ENCODE peak calls at places on chromosomes 3 and 15, in five cellular contexts. One of them, this sample, is unnamed.

GRCh38 chr15:69912116-69912515 is 185.6 kb downstream of the TLE3 start:
- DNase-seq in GM12878: no peak
- DNase-seq in K562: no peak
- DNase-seq in HepG2: no peak
- DNase-seq in H1: no peak
- DNase-seq in this sample: no peak

GRCh38 chr3:128800241-128801187 is 74.5 kb downstream of the RAB7A start:
- DNase-seq in H1: no peak
- DNase-seq in GM12878: no peak
- DNase-seq in K562: no peak
- DNase-seq in HepG2: no peak
- DNase-seq in this sample: no peak

GRCh38 chr3:163364717-163365116 is 1713.6 kb downstream of the SI start:
- DNase-seq in K562: no peak
- DNase-seq in H1: no peak
- DNase-seq in GM12878: no peak
- DNase-seq in HepG2: no peak
- DNase-seq in this sample: no peak

GRCh38 chr3:84440306-84440705 is 518.5 kb upstream of the CADM2 start:
- DNase-seq in H1: peak
- DNase-seq in GM12878: no peak
- DNase-seq in K562: no peak
- DNase-seq in HepG2: no peak
- DNase-seq in this sample: peak

GRCh38 chr3:12025584-12025983 is 21.4 kb downstream of the SYN2 start:
- DNase-seq in H1: no peak
- DNase-seq in HepG2: no peak
- DNase-seq in K562: no peak
- DNase-seq in GM12878: no peak
- DNase-seq in this sample: no peak

GRCh38 chr3:194285024-194285858 is 65.9 kb downstream of the CPN2 start:
- DNase-seq in H1: no peak
- DNase-seq in HepG2: no peak
- DNase-seq in K562: no peak
- DNase-seq in GM12878: no peak
- DNase-seq in this sample: peak

GRCh38 chr3:116302087-116302747 is 143.1 kb downstream of the LSAMP start:
- DNase-seq in GM12878: no peak
- DNase-seq in HepG2: no peak
- DNase-seq in H1: no peak
- DNase-seq in K562: no peak
- DNase-seq in this sample: no peak

GRCh38 chr15:41806291-41807181 is 21.4 kb upstream of the JMJD7 start:
- DNase-seq in K562: no peak
- DNase-seq in GM12878: no peak
- DNase-seq in H1: peak
- DNase-seq in HepG2: peak
- DNase-seq in this sample: peak

GRCh38 chr3:151918253-151919029 is 45.0 kb downstream of the SUCNR1 start:
- DNase-seq in H1: no peak
- DNase-seq in K562: peak
- DNase-seq in HepG2: peak
- DNase-seq in GM12878: peak
- DNase-seq in this sample: no peak

GRCh38 chr3:67863869-67864268 is 209.5 kb upstream of the SUCLG2 start:
- DNase-seq in GM12878: no peak
- DNase-seq in H1: peak
- DNase-seq in HepG2: peak
- DNase-seq in K562: no peak
- DNase-seq in this sample: peak

GRCh38 chr15:70257573-70258220 is 160.0 kb upstream of the TLE3 start:
- DNase-seq in GM12878: no peak
- DNase-seq in HepG2: no peak
- DNase-seq in H1: no peak
- DNase-seq in K562: no peak
- DNase-seq in this sample: no peak

GRCh38 chr3:122916580-122916979 is 111.0 kb downstream of the SEMA5B start:
- DNase-seq in K562: no peak
- DNase-seq in GM12878: no peak
- DNase-seq in H1: no peak
- DNase-seq in HepG2: no peak
- DNase-seq in this sample: no peak

GRCh38 chr15:48494646-48495045 is 150.9 kb downstream of the FBN1 start:
- DNase-seq in GM12878: no peak
- DNase-seq in HepG2: no peak
- DNase-seq in K562: no peak
- DNase-seq in H1: no peak
- DNase-seq in this sample: no peak

GRCh38 chr15:88604972-88605506 is 16.1 kb upstream of the AEN start:
- DNase-seq in H1: no peak
- DNase-seq in GM12878: no peak
- DNase-seq in HepG2: no peak
- DNase-seq in K562: no peak
- DNase-seq in this sample: peak

GRCh38 chr15:87527416-87527815 is 729.1 kb downstream of the NTRK3 start:
- DNase-seq in GM12878: no peak
- DNase-seq in K562: no peak
- DNase-seq in H1: no peak
- DNase-seq in HepG2: no peak
- DNase-seq in this sample: no peak

GRCh38 chr15:87522997-87523396 is 733.5 kb downstream of the NTRK3 start:
- DNase-seq in H1: no peak
- DNase-seq in K562: no peak
- DNase-seq in GM12878: no peak
- DNase-seq in HepG2: no peak
- DNase-seq in this sample: no peak

GRCh38 chr15:87527875-87528274 is 728.7 kb downstream of the NTRK3 start:
- DNase-seq in GM12878: no peak
- DNase-seq in K562: no peak
- DNase-seq in HepG2: no peak
- DNase-seq in H1: no peak
- DNase-seq in this sample: no peak

DNA sequence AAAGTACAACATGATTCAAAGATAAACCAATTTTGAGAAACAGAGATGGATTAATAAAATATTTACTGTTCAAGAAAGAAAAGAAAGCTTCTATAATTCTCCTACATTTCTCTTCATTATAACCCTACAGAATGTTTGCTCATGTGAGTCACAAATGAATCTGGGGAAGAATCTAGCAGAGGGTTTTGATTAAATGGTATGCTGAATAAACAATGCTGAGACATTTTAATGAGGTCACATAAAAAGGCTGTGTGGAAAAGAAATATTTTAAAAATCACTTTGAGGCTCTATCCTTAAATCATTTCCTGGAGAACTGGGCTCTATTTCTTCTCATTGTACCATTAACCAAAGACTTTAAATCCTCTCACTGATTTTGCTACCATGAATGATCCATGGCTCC is 727.7 kb downstream of the NTRK3 start:
- DNase-seq in HepG2: no peak
- DNase-seq in K562: no peak
- DNase-seq in H1: no peak
- DNase-seq in GM12878: no peak
- DNase-seq in this sample: no peak
- TF ChIP-seq SP1 in HepG2: no peak
- TF ChIP-seq SP1 in K562: no peak
- TF ChIP-seq SP1 in H1: no peak
- TF ChIP-seq SP1 in GM12878: no peak
- TF ChIP-seq SP1 in this sample: no peak

DNA sequence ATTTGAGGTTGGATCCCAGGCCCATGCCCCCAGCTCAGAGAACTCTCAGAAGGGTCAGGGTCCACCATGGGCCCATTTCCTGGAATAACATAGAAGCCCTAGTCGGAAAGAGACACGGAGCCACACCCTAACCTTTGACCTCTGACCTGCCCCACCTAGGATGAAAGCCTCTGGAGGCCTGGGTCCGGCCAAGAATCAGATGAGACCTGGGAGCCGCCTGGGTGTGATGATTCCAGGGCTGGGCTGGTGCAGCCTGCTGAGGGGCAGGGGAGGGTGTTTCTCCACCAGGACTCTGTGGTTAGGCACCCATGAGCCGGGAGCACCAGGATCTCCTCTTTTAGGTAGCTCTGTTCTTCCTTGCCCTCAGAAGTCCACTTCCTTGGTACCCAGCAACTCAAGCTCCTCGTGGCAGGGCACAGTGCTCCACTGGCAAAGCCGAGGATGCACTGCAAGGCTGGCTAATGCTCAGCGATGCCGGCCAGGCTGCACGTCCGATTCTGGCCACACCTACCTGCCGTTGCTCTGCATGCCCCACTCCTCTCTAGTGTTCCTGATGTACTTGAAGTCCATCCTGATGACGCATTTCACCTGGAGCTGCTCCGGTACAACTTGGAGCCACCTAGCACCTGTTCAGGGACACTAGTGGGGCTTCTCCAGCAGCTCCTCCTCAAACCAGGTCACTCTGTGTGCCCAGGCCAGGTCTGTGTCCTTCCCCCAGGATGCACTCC is 57.4 kb downstream of the ZNF445 start:
- DNase-seq in GM12878: no peak
- DNase-seq in K562: no peak
- DNase-seq in H1: no peak
- DNase-seq in HepG2: no peak
- DNase-seq in this sample: no peak
- TF ChIP-seq CREB1 in GM12878: no peak
- TF ChIP-seq CREB1 in K562: no peak
- TF ChIP-seq CREB1 in H1: no peak
- TF ChIP-seq CREB1 in HepG2: no peak
- TF ChIP-seq CREB1 in this sample: no peak

DNA sequence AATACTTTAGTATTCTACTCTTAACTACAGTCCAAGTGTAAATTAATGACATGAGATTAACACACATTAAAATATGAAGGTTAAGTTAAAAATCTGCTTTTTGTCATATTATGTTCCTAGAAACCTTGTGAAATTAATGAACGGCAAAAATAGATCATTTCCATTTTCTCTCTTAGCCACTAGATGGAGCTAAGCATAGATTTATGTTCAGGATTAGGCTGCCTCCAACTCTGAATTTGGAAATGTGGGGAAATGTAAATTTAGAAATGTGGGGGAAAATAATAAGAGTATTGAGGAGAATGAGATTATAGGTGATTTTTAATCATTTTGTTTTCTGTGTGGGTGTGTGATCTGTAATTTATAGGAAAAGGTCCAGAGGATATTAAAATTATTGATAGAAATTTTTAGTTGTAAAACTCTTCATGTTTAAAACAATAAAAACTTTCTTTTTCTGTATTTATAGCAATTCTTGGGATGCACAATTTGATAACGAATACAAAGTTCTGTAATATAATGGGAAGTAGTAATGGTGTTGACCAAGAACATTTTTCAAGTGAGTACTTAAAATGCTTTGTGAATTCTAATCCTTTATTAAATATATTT is 59.2 kb downstream of the TMOD3 start:
- DNase-seq in HepG2: no peak
- DNase-seq in GM12878: no peak
- DNase-seq in H1: no peak
- DNase-seq in K562: peak
- DNase-seq in this sample: no peak
- TF ChIP-seq SP1 in HepG2: no peak
- TF ChIP-seq SP1 in GM12878: no peak
- TF ChIP-seq SP1 in H1: no peak
- TF ChIP-seq SP1 in K562: no peak
- TF ChIP-seq SP1 in this sample: no peak

GRCh38 chr3:157785071-157785826 is 282.0 kb upstream of the VEPH1 start:
- DNase-seq in GM12878: no peak
- DNase-seq in H1: no peak
- DNase-seq in K562: no peak
- DNase-seq in HepG2: peak
- DNase-seq in this sample: no peak
- TF ChIP-seq CREB1 in GM12878: no peak
- TF ChIP-seq CREB1 in H1: no peak
- TF ChIP-seq CREB1 in K562: no peak
- TF ChIP-seq CREB1 in HepG2: no peak
- TF ChIP-seq CREB1 in this sample: no peak

DNA sequence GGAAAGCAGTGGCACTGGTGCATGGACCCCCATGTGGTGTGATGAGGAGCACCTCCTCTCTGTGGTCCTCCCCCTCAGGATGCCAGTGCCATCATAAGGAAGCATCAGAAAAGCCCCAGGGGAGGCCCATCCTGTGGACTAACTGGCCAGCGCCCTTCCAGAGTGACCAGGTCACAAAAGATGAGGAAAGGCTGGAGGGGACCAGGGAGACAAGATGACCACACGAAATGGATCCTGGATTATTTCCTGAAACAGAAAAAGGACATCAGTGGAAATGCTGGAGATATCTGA is 56.4 kb downstream of the TPRA1 start:
- DNase-seq in H1: no peak
- DNase-seq in GM12878: no peak
- DNase-seq in K562: no peak
- DNase-seq in HepG2: no peak
- DNase-seq in this sample: no peak
- TF ChIP-seq SP1 in H1: no peak
- TF ChIP-seq SP1 in GM12878: no peak
- TF ChIP-seq SP1 in K562: no peak
- TF ChIP-seq SP1 in HepG2: no peak
- TF ChIP-seq SP1 in this sample: no peak

This sample was measured in WTC11.